ENCODE peak calls at places on chromosome 10, in six cellular contexts. One of them, this sample, is unnamed.

GRCh38 chr10:124827474-124827873 is 25.9 kb downstream of the ABRAXAS2 start:
- DNase-seq in K562: peak
- DNase-seq in GM12878: no peak
- DNase-seq in HepG2: peak
- DNase-seq in H1: no peak
- DNase-seq in SK-N-SH: peak
- DNase-seq in this sample: no peak

GRCh38 chr10:18378766-18379165 is 238.5 kb downstream of the CACNB2 start:
- DNase-seq in K562: no peak
- DNase-seq in GM12878: no peak
- DNase-seq in HepG2: no peak
- DNase-seq in H1: no peak
- DNase-seq in SK-N-SH: no peak
- DNase-seq in this sample: no peak

GRCh38 chr10:111545806-111546205 is 469.0 kb downstream of the ADRA2A start:
- DNase-seq in K562: no peak
- DNase-seq in GM12878: no peak
- DNase-seq in HepG2: no peak
- DNase-seq in H1: no peak
- DNase-seq in SK-N-SH: no peak
- DNase-seq in this sample: no peak

GRCh38 chr10:125460326-125460725 is 222.6 kb downstream of the TEX36 start:
- DNase-seq in K562: no peak
- DNase-seq in GM12878: no peak
- DNase-seq in HepG2: no peak
- DNase-seq in H1: no peak
- DNase-seq in SK-N-SH: no peak
- DNase-seq in this sample: no peak

GRCh38 chr10:46030091-46030937 is at the start of gene NCOA4:
- DNase-seq in K562: peak
- DNase-seq in GM12878: peak
- DNase-seq in HepG2: peak
- DNase-seq in H1: peak
- DNase-seq in SK-N-SH: peak
- DNase-seq in this sample: peak

GRCh38 chr10:65808687-65809333 is 1117.0 kb upstream of the LRRTM3 start:
- DNase-seq in K562: no peak
- DNase-seq in GM12878: no peak
- DNase-seq in HepG2: no peak
- DNase-seq in H1: no peak
- DNase-seq in SK-N-SH: no peak
- DNase-seq in this sample: no peak

GRCh38 chr10:27742195-27742925 is 3.3 kb downstream of the MKX start:
- DNase-seq in K562: peak
- DNase-seq in GM12878: peak
- DNase-seq in HepG2: peak
- DNase-seq in H1: no peak
- DNase-seq in SK-N-SH: peak
- DNase-seq in this sample: peak

GRCh38 chr10:129545257-129545656 is 78.2 kb downstream of the MGMT start:
- DNase-seq in K562: no peak
- DNase-seq in GM12878: no peak
- DNase-seq in HepG2: no peak
- DNase-seq in H1: no peak
- DNase-seq in SK-N-SH: no peak
- DNase-seq in this sample: no peak

GRCh38 chr10:43047288-43047970 is 29.4 kb upstream of the RET start:
- DNase-seq in K562: no peak
- DNase-seq in GM12878: no peak
- DNase-seq in HepG2: no peak
- DNase-seq in H1: no peak
- DNase-seq in SK-N-SH: peak
- DNase-seq in this sample: no peak

GRCh38 chr10:112404612-112405011 is 30.7 kb downstream of the ACSL5 start:
- DNase-seq in K562: no peak
- DNase-seq in GM12878: no peak
- DNase-seq in HepG2: no peak
- DNase-seq in H1: no peak
- DNase-seq in SK-N-SH: no peak
- DNase-seq in this sample: no peak

GRCh38 chr10:58577394-58577793 is 64.7 kb downstream of the BICC1 start:
- DNase-seq in K562: no peak
- DNase-seq in GM12878: no peak
- DNase-seq in HepG2: no peak
- DNase-seq in H1: no peak
- DNase-seq in SK-N-SH: no peak
- DNase-seq in this sample: peak

GRCh38 chr10:114242235-114242634 is 3.2 kb downstream of the VWA2 start:
- DNase-seq in K562: no peak
- DNase-seq in GM12878: no peak
- DNase-seq in HepG2: no peak
- DNase-seq in H1: no peak
- DNase-seq in SK-N-SH: no peak
- DNase-seq in this sample: no peak

GRCh38 chr10:109411897-109412296 is 511.4 kb downstream of the XPNPEP1 start:
- DNase-seq in K562: no peak
- DNase-seq in GM12878: no peak
- DNase-seq in HepG2: peak
- DNase-seq in H1: no peak
- DNase-seq in SK-N-SH: no peak
- DNase-seq in this sample: no peak

GRCh38 chr10:29514306-29514705 is 120.5 kb downstream of the SVIL start:
- DNase-seq in K562: no peak
- DNase-seq in GM12878: no peak
- DNase-seq in HepG2: no peak
- DNase-seq in H1: no peak
- DNase-seq in SK-N-SH: no peak
- DNase-seq in this sample: no peak

GRCh38 chr10:46235705-46236536 is 50.9 kb upstream of the ANTXRL start:
- DNase-seq in K562: no peak
- DNase-seq in GM12878: no peak
- DNase-seq in HepG2: no peak
- DNase-seq in H1: no peak
- DNase-seq in SK-N-SH: no peak
- DNase-seq in this sample: no peak

GRCh38 chr10:52319926-52320325 is 5.8 kb downstream of the DKK1 start:
- DNase-seq in K562: no peak
- DNase-seq in GM12878: no peak
- DNase-seq in HepG2: no peak
- DNase-seq in H1: no peak
- DNase-seq in SK-N-SH: no peak
- DNase-seq in this sample: no peak

GRCh38 chr10:52316500-52316899 is 2.4 kb downstream of the DKK1 start:
- DNase-seq in K562: no peak
- DNase-seq in GM12878: no peak
- DNase-seq in HepG2: no peak
- DNase-seq in H1: no peak
- DNase-seq in SK-N-SH: no peak
- DNase-seq in this sample: no peak

GRCh38 chr10:52316005-52316404 is 1.9 kb downstream of the DKK1 start:
- DNase-seq in K562: no peak
- DNase-seq in GM12878: no peak
- DNase-seq in HepG2: no peak
- DNase-seq in H1: no peak
- DNase-seq in SK-N-SH: no peak
- DNase-seq in this sample: no peak

GRCh38 chr10:52318822-52319464 is 4.9 kb downstream of the DKK1 start:
- DNase-seq in K562: no peak
- DNase-seq in GM12878: no peak
- DNase-seq in HepG2: peak
- DNase-seq in H1: no peak
- DNase-seq in SK-N-SH: no peak
- DNase-seq in this sample: no peak

DNA sequence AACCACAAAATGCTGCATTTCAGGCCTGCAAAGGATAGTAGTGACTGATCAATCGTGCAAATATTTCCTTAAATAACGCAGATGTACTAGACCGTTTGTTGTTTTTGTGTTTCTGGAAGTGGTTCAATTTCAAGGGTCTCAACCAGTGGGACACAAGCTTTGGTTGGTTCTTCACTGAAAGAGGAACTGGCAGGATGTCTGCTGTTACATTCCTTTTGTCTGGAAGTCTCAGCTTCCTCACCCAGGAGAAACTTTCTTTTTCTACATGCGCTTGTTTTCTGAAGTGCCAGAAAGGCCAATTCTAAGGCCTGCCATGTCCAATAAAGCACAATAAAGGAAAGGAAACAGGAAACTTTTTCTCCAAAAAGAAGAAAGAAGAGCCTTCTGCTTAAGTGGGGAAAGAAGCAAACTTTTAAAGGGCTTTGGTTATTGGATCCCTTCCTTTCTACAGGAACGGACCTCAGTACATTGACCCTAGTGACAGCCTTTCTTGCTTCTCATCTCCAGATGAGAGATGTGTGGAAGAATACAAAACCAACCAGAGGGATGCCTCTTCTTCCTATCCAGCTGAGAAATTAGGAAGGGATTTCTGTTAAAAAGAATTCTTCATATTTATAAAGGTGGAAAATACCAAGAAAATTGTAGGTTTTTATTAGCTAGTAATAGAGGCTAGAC is 4.2 kb downstream of the DKK1 start:
- DNase-seq in K562: no peak
- DNase-seq in GM12878: no peak
- DNase-seq in HepG2: no peak
- DNase-seq in H1: no peak
- DNase-seq in SK-N-SH: no peak
- DNase-seq in this sample: no peak
- TF ChIP-seq GABPA in K562: no peak
- TF ChIP-seq GABPA in GM12878: no peak
- TF ChIP-seq GABPA in HepG2: no peak
- TF ChIP-seq GABPA in H1: no peak
- TF ChIP-seq GABPA in SK-N-SH: no peak
- TF ChIP-seq GABPA in this sample: no peak

GRCh38 chr10:83982812-83983211 is 156.5 kb upstream of the GHITM start:
- DNase-seq in K562: no peak
- DNase-seq in GM12878: no peak
- DNase-seq in HepG2: no peak
- DNase-seq in H1: no peak
- DNase-seq in SK-N-SH: no peak
- DNase-seq in this sample: no peak

GRCh38 chr10:83986800-83987199 is 152.5 kb upstream of the GHITM start:
- DNase-seq in K562: no peak
- DNase-seq in GM12878: no peak
- DNase-seq in HepG2: no peak
- DNase-seq in H1: no peak
- DNase-seq in SK-N-SH: no peak
- DNase-seq in this sample: no peak

GRCh38 chr10:83984256-83984640 is 155.1 kb upstream of the GHITM start:
- DNase-seq in K562: no peak
- DNase-seq in GM12878: no peak
- DNase-seq in HepG2: no peak
- DNase-seq in H1: no peak
- DNase-seq in SK-N-SH: no peak
- DNase-seq in this sample: no peak

GRCh38 chr10:83987216-83987615 is 152.1 kb upstream of the GHITM start:
- DNase-seq in K562: no peak
- DNase-seq in GM12878: no peak
- DNase-seq in HepG2: no peak
- DNase-seq in H1: no peak
- DNase-seq in SK-N-SH: no peak
- DNase-seq in this sample: no peak

DNA sequence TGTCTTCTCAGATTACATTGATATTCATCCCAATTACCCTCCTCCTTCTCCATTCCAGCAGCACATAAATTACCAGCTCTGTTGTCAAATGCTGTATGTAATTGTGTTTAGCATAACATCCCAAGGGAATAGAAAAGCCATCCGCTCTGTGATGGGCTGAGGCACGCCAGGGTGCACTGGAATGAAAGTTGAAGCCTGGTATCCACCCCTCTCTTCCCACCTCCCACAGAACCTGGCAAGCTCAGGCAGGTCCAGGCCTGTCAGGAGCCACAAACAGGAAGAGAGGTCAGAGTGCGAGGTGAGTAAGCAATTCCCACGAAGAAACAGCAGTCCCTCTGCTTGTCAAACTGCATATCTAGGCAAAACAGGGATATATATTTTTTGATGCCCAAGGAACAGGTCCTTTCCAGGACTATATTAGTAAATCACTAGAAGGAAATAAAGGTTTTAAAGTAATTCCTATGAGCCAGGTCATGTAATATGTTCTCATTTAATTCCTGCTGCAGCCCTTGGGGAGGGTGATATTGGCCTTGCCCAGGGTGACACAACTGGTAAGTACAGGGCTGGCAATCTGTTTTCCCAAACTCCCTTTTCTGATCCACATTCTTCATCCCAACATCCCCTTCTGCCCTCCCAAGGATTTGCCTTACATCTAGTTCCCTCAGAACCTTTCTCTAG is 155.6 kb upstream of the GHITM start:
- DNase-seq in K562: peak
- DNase-seq in GM12878: no peak
- DNase-seq in HepG2: peak
- DNase-seq in H1: no peak
- DNase-seq in SK-N-SH: no peak
- DNase-seq in this sample: no peak
- TF ChIP-seq GABPA in K562: peak
- TF ChIP-seq GABPA in GM12878: no peak
- TF ChIP-seq GABPA in HepG2: peak
- TF ChIP-seq GABPA in H1: no peak
- TF ChIP-seq GABPA in SK-N-SH: no peak
- TF ChIP-seq GABPA in this sample: no peak

GRCh38 chr10:80046629-80047441 is 31.6 kb upstream of the TMEM254 start:
- DNase-seq in K562: peak
- DNase-seq in GM12878: no peak
- DNase-seq in HepG2: peak
- DNase-seq in H1: peak
- DNase-seq in SK-N-SH: peak
- DNase-seq in this sample: peak

GRCh38 chr10:80041162-80041561 is 37.3 kb upstream of the TMEM254 start:
- DNase-seq in K562: no peak
- DNase-seq in GM12878: no peak
- DNase-seq in HepG2: no peak
- DNase-seq in H1: no peak
- DNase-seq in SK-N-SH: no peak
- DNase-seq in this sample: no peak
- TF ChIP-seq GABPA in K562: no peak
- TF ChIP-seq GABPA in GM12878: no peak
- TF ChIP-seq GABPA in HepG2: no peak
- TF ChIP-seq GABPA in H1: no peak
- TF ChIP-seq GABPA in SK-N-SH: no peak
- TF ChIP-seq GABPA in this sample: no peak

GRCh38 chr10:104297697-104298660 is 29.0 kb downstream of the GSTO2 start:
- DNase-seq in K562: peak
- DNase-seq in GM12878: no peak
- DNase-seq in HepG2: no peak
- DNase-seq in H1: peak
- DNase-seq in SK-N-SH: no peak
- DNase-seq in this sample: no peak

GRCh38 chr10:104301907-104302690 is 33.1 kb downstream of the GSTO2 start:
- DNase-seq in K562: no peak
- DNase-seq in GM12878: no peak
- DNase-seq in HepG2: no peak
- DNase-seq in H1: no peak
- DNase-seq in SK-N-SH: no peak
- DNase-seq in this sample: no peak

GRCh38 chr10:104299031-104299904 is 30.3 kb downstream of the GSTO2 start:
- DNase-seq in K562: no peak
- DNase-seq in GM12878: no peak
- DNase-seq in HepG2: no peak
- DNase-seq in H1: no peak
- DNase-seq in SK-N-SH: peak
- DNase-seq in this sample: no peak

GRCh38 chr10:104300002-104300735 is 31.2 kb downstream of the GSTO2 start:
- DNase-seq in K562: no peak
- DNase-seq in GM12878: no peak
- DNase-seq in HepG2: no peak
- DNase-seq in H1: no peak
- DNase-seq in SK-N-SH: no peak
- DNase-seq in this sample: no peak

GRCh38 chr10:104300736-104301292 is 31.8 kb downstream of the GSTO2 start:
- DNase-seq in K562: no peak
- DNase-seq in GM12878: no peak
- DNase-seq in HepG2: no peak
- DNase-seq in H1: no peak
- DNase-seq in SK-N-SH: peak
- DNase-seq in this sample: no peak
- TF ChIP-seq GABPA in K562: no peak
- TF ChIP-seq GABPA in GM12878: no peak
- TF ChIP-seq GABPA in HepG2: no peak
- TF ChIP-seq GABPA in H1: no peak
- TF ChIP-seq GABPA in SK-N-SH: peak
- TF ChIP-seq GABPA in this sample: no peak

This sample was measured in HL-60.